ENCODE peak calls at places on chromosomes 1 and 21, in seven cellular contexts. M, E, X, H, I, O and Q are unnamed samples.

GRCh38 chr1:184296466-184297243 is 90.2 kb upstream of the C1orf21 start:
- DNase-seq in E (peak), X (peak), H (peak), I (no peak), M (no peak), O (no peak), Q (no peak)

GRCh38 chr1:99441234-99442095 is 177.2 kb downstream of the PLPPR4 start:
- DNase-seq in E (peak), O (no peak), M (no peak), X (peak), H (peak), I (no peak), Q (no peak)

GRCh38 chr1:246726255-246726679 is 2.1 kb downstream of the SCCPDH start:
- DNase-seq in H (no peak), O (no peak), I (no peak), X (no peak), M (no peak), E (no peak), Q (no peak)

GRCh38 chr1:114458208-114458777 is 52.7 kb downstream of the TRIM33 start:
- DNase-seq in O (no peak), H (no peak), E (peak), M (no peak), X (peak), I (no peak), Q (no peak)

GRCh38 chr1:181159451-181160151 is 71.1 kb downstream of the IER5 start:
- DNase-seq in X (peak), I (no peak), E (no peak), H (peak), M (no peak), O (peak), Q (no peak)

GRCh38 chr1:72284398-72285073 is 2.2 kb upstream of the NEGR1 start:
- DNase-seq in M (no peak), X (peak), I (no peak), E (peak), O (no peak), H (peak), Q (peak)

GRCh38 chr1:33653226-33653625 is 180.8 kb downstream of the ZSCAN20 start:
- DNase-seq in I (no peak), E (no peak), M (no peak), X (no peak), H (no peak), O (no peak), Q (no peak)

GRCh38 chr1:41739061-41739955 is 179.4 kb downstream of the HIVEP3 start:
- DNase-seq in X (peak), M (peak), I (no peak), O (peak), E (peak), H (peak), Q (peak)

GRCh38 chr1:93827633-93828436 is 51.2 kb downstream of the DNTTIP2 start:
- DNase-seq in X (peak), M (no peak), E (no peak), H (peak), I (no peak), O (no peak), Q (no peak)

GRCh38 chr1:6074192-6074901 is 28.7 kb downstream of the KCNAB2 start:
- DNase-seq in H (no peak), M (no peak), E (no peak), I (no peak), O (no peak), X (no peak), Q (no peak)

GRCh38 chr1:67618285-67619018 is 66.5 kb upstream of the GADD45A start:
- DNase-seq in H (peak), I (no peak), M (peak), E (peak), X (peak), O (no peak), Q (no peak)

GRCh38 chr1:32627596-32628162 is 22.7 kb downstream of the ZBTB8OS start:
- DNase-seq in E (peak), H (no peak), M (no peak), X (peak), I (no peak), O (no peak), Q (no peak)

GRCh38 chr1:25616932-25617625 is 488 bp downstream of the MAN1C1 start:
- DNase-seq in O (no peak), I (no peak), X (no peak), E (no peak), H (peak), M (no peak), Q (peak)

GRCh38 chr1:222924140-222924706 is 109.4 kb downstream of the DISP1 start:
- DNase-seq in O (no peak), E (no peak), I (no peak), H (no peak), M (no peak), X (no peak), Q (no peak)

GRCh38 chr1:225755668-225756294 is 21.8 kb upstream of the SRP9 start:
- DNase-seq in H (no peak), O (no peak), M (no peak), X (no peak), E (no peak), I (no peak), Q (no peak)

GRCh38 chr1:110466646-110467280 is 15.8 kb downstream of the PROK1 start:
- DNase-seq in M (no peak), E (no peak), X (no peak), O (no peak), H (no peak), I (no peak), Q (peak)

GRCh38 chr1:9651565-9652378 is at the start of gene PIK3CD:
- DNase-seq in E (peak), I (no peak), M (no peak), H (peak), O (peak), X (peak), Q (peak)

GRCh38 chr1:150065184-150065871 is 2.2 kb upstream of the VPS45 start:
- DNase-seq in E (peak), I (no peak), M (no peak), O (no peak), X (peak), H (no peak), Q (no peak)

GRCh38 chr1:94043738-94044289 is 77.1 kb downstream of the ABCA4 start:
- DNase-seq in M (no peak), E (no peak), H (no peak), X (no peak), O (no peak), I (no peak), Q (no peak)

GRCh38 chr1:215601276-215601675 is 34.2 kb downstream of the KCTD3 start:
- DNase-seq in E (no peak), O (no peak), X (no peak), H (no peak), I (no peak), M (no peak), Q (no peak)

GRCh38 chr1:192904438-192904895 is 95.6 kb downstream of the RGS2 start:
- DNase-seq in M (no peak), X (peak), I (no peak), E (peak), O (no peak), H (no peak), Q (no peak)

GRCh38 chr1:115546846-115547245 is 94.9 kb upstream of the VANGL1 start:
- DNase-seq in H (no peak), O (no peak), I (no peak), X (no peak), M (no peak), E (no peak), Q (no peak)

GRCh38 chr1:201554789-201555592 is 16.1 kb downstream of the NAV1 start:
- DNase-seq in X (no peak), E (no peak), M (no peak), I (no peak), H (no peak), O (no peak), Q (no peak)

GRCh38 chr1:153679337-153680119 is 1.0 kb downstream of the NPR1 start:
- DNase-seq in H (peak), E (no peak), I (no peak), X (no peak), M (no peak), O (no peak), Q (peak)

GRCh38 chr1:156579472-156579871 is at the start of gene TTC24:
- DNase-seq in O (no peak), M (no peak), X (no peak), H (no peak), I (no peak), E (no peak), Q (no peak)

GRCh38 chr1:54542120-54542961 is 5.7 kb upstream of the ACOT11 start:
- DNase-seq in X (peak), O (peak), H (peak), E (peak), M (no peak), I (no peak), Q (peak)

GRCh38 chr1:145889722-145890121 is 4.1 kb upstream of the ANKRD35 start:
- DNase-seq in X (no peak), M (no peak), I (no peak), O (no peak), E (peak), H (no peak), Q (no peak)

GRCh38 chr1:25544819-25545218 is 1.4 kb downstream of the LDLRAP1 start:
- DNase-seq in I (no peak), H (peak), X (peak), M (no peak), O (peak), E (no peak), Q (peak)

GRCh38 chr1:14513084-14513483 is 85.4 kb upstream of the KAZN start:
- DNase-seq in E (no peak), M (no peak), O (no peak), I (no peak), X (no peak), H (no peak), Q (peak)

GRCh38 chr1:155324717-155325595 is 4.3 kb downstream of the RUSC1 start:
- DNase-seq in X (peak), O (peak), I (no peak), M (peak), E (no peak), H (peak), Q (peak)

GRCh38 chr1:57727121-57727520 is 303.3 kb upstream of the DAB1 start:
- DNase-seq in E (no peak), X (no peak), H (no peak), I (no peak), M (no peak), O (no peak), Q (no peak)

GRCh38 chr1:179129702-179130473 is 48.0 kb downstream of the TOR3A start:
- DNase-seq in O (peak), H (no peak), E (peak), X (no peak), M (no peak), I (no peak), Q (no peak)
- H3K4me3 ChIP-seq in O (peak), H (no peak), E (no peak), X (peak), M (peak), I (no peak), Q (no peak)

DNA sequence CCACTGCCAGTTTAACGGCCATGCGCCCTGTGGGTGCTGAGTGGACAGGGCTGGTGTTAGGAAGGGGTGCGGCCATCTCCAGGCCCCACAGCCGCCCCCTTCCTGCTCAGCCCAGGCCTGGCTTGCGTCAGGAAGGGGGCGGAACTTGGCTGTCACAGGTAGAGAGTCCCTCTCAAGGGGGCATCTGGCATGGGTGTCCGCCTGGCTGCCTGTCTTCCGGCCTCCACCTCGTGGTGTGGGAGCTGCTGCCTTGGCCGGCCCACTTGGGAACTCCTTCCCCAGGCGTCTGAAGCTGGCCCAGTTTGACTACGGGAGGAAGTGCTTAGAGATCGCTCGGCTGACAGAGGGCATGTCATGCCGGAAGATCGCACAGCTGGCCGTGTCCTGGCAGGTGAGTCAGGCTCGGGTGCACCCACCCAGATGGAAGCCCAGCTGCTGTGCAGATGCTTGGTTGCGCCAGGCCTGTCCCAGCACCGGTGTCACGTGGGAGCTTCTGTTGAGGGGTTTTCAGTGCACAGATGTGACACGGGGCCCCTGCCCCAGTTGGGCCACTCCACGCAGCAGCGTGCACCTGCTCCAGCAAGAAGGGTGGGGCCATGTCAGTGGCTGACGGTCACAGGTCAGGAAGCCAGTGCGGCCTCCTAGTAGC is 9.1 kb upstream of the ATAD3B start:
- DNase-seq in H (peak), O (peak), I (no peak), E (no peak), X (peak), M (no peak), Q (peak)
- H3K4me3 ChIP-seq in H (peak), O (no peak), I (no peak), E (no peak), X (no peak), M (peak), Q (no peak)

DNA sequence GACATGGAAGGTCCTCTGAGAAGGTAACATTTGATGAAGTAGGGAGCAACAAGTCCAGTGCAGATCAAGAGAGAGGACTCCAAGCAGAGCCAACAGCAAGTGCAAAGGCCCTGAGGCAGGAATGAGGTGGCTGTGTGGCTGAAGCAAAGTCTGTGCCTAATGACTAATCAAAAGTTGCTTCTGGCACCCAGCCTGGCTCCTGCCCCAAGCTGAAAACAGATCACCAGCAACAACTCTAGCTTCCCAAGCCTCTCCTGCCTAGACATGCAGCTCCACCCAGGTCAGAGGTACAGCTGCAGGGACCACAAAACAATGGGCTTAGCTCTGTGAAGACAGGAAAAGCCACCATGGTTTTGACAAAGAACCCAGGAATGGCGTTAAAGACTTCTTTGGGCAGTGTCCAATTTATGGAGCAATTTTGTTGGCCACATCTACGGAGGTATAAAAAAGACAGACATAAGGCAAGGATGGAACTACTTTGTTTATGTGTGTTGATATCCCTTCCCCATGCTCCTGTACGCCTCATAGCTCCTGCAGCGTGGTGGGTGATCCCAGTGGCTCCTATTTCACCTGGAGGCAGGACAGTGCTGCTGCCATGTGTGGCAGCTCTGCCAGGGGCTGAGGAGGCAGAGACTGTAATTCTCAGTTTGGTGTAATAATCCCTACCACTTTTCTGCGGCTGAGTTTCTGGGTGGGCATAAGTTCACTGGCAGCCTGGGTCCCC is 26.4 kb upstream of the IGSF3 start:
- DNase-seq in X (peak), M (no peak), H (no peak), I (no peak), E (no peak), O (no peak), Q (no peak)
- H3K4me3 ChIP-seq in X (no peak), M (no peak), H (no peak), I (no peak), E (no peak), O (no peak), Q (no peak)

DNA sequence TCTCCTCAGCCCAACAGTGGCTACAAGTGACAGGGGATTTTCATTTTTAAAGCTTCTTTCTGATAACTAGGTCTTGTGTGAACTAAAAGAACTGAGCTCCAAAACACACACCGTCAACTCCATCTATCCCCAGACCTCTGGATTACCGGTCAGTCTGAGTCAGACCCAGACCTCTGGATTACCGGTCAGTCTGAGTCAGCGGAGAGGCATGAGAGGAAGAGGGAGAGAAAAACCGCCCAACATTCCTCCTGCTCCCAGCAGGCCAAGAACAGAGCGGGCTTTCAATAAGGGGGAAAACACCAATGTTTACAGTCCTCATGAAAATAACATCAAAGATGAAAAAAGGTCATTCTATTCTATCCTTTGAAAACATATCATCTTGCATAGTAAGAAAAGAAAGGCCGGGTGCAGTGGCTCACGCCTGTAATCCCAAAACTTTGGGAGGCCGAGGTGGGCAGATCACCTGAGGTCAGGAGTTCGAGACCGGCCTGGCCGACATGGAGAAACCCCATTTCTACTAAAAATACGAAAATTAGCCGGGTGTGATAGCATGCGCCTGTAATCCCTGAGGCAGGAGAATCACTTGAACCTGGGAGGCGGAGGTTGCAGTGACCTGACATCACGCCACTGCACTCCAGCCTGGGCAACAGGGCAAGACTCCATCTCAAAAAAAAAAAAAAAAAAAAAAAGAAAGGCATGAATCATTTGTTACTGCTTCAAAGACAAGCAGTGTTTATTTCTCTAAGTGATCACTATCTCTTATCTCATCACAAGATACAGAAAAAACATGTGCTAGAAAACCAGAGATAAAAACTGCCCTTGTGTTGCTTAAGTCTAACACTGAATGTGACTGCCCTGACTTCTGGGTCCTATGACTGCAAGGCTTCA is 3.4 kb downstream of the PTTG1IP start:
- DNase-seq in M (no peak), I (no peak), H (peak), X (peak), O (peak), E (peak), Q (no peak)
- H3K4me3 ChIP-seq in M (peak), I (no peak), H (peak), X (peak), O (no peak), E (peak), Q (no peak)

DNA sequence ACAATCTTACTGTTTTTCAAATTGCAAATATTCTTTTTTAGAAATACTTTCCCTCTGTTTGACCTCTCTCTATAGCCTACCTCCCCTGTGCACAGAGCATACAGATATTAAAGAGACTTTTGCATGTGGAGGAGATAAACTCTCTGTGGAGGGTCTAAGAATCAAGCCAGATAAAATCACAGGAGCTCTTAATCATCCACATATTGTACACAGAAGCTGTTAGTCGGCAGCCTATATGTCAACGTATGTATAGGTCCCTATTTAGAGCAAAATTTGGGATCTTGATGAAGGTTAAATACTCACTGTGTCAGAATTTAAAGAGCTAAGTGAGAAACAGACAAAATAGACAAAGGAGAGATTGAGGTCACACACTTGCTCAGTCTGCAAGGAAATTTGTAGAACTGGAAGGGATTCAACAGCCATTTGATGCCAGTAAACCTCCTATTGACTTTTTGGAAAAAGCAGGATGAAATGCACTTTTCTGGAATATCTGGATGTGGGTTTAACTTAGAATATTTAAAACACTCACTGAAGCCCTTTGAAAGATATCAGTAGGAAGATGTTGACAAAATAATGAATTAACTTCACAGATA is 4.1 kb upstream of the IRF2BP2 start:
- DNase-seq in M (no peak), X (peak), I (no peak), O (no peak), H (no peak), E (peak), Q (no peak)
- H3K4me3 ChIP-seq in M (no peak), X (no peak), I (no peak), O (no peak), H (no peak), E (no peak), Q (no peak)

DNA sequence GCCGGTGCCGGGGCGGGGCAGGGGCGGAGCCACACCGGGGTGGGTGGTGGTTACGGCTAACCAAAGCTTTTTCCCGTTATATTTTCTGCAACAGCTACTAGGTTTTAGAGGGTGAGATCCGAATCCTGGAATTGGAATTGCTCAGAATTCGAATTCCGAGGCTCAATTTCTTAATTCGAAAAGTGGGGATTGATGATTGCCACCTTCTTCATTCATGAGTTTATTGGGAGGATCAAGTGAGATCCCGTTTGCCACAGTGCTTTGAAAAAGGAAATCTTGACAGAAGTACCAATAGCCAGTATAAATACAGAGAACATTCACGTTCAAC is 207 bp upstream of the SVBP start:
- DNase-seq in O (no peak), H (no peak), E (no peak), I (no peak), X (no peak), M (no peak), Q (no peak)
- H3K4me3 ChIP-seq in O (peak), H (peak), E (peak), I (no peak), X (peak), M (peak), Q (peak)

GRCh38 chr21:33019885-33020557 is 5.7 kb upstream of the OLIG2 start:
- DNase-seq in M (no peak), E (no peak), I (no peak), X (no peak), O (no peak), H (peak), Q (peak)
- H3K4me3 ChIP-seq in M (no peak), E (no peak), I (peak), X (no peak), O (peak), H (no peak), Q (peak)

GRCh38 chr1:91755176-91755575 is 130.8 kb downstream of the TGFBR3 start:
- DNase-seq in X (peak), E (peak), I (no peak), M (no peak), O (no peak), H (no peak), Q (no peak)
- H3K4me3 ChIP-seq in X (no peak), E (no peak), I (no peak), M (no peak), O (no peak), H (no peak), Q (no peak)

GRCh38 chr1:159000627-159001026 is 9.1 kb upstream of the IFI16 start:
- DNase-seq in O (no peak), I (no peak), H (peak), E (peak), X (peak), M (peak), Q (peak)

GRCh38 chr1:158998781-158999161 is 10.9 kb upstream of the IFI16 start:
- DNase-seq in M (no peak), I (no peak), X (peak), H (no peak), O (peak), E (peak), Q (peak)

GRCh38 chr1:158998037-158998780 is 11.5 kb upstream of the IFI16 start:
- DNase-seq in I (no peak), X (no peak), O (no peak), E (no peak), H (no peak), M (no peak), Q (no peak)

GRCh38 chr1:159000070-159000409 is 9.7 kb upstream of the IFI16 start:
- DNase-seq in E (no peak), M (no peak), I (no peak), O (no peak), H (peak), X (no peak), Q (no peak)

GRCh38 chr1:158999301-159000069 is 10.2 kb upstream of the IFI16 start:
- DNase-seq in E (peak), M (peak), I (peak), X (peak), H (peak), O (no peak), Q (peak)
- H3K4me3 ChIP-seq in E (peak), M (peak), I (peak), X (peak), H (peak), O (no peak), Q (peak)